ENCODE peak calls at places on chromosome 19, in seven cellular contexts. J, A, P, E, U, V and S are unnamed samples.

GRCh38 chr19:45349430-45349941 is 8.9 kb downstream of the KLC3 start:
- DNase-seq in J (no peak), A (no peak), P (no peak), E (no peak), U (no peak), V (no peak), S (no peak)

GRCh38 chr19:30320916-30321315 is 51.3 kb upstream of the ZNF536 start:
- DNase-seq in J (no peak), A (no peak), P (no peak), E (no peak), U (no peak), V (no peak), S (no peak)

GRCh38 chr19:44260343-44260681 is 626 bp downstream of the ZNF233 start:
- DNase-seq in J (no peak), A (no peak), P (no peak), E (no peak), U (no peak), V (no peak), S (no peak)

GRCh38 chr19:54162241-54162805 is 2.8 kb upstream of the LENG1 start:
- DNase-seq in J (peak), A (peak), P (no peak), E (no peak), U (peak), V (peak), S (peak)

GRCh38 chr19:45762870-45763631 is 6.0 kb downstream of the SIX5 start:
- DNase-seq in J (no peak), A (no peak), P (no peak), E (no peak), U (no peak), V (no peak), S (no peak)

GRCh38 chr19:40584007-40584406 is 7.3 kb downstream of the SHKBP1 start:
- DNase-seq in J (no peak), A (no peak), P (no peak), E (no peak), U (no peak), V (no peak), S (no peak)

GRCh38 chr19:28500982-28501633 is 711.8 kb downstream of the UQCRFS1 start:
- DNase-seq in J (no peak), A (no peak), P (no peak), E (no peak), U (no peak), V (no peak), S (no peak)

GRCh38 chr19:3536429-3537100 is 2.4 kb upstream of the TEKTIP1 start:
- DNase-seq in J (peak), A (no peak), P (no peak), E (peak), U (peak), V (no peak), S (no peak)

GRCh38 chr19:16363852-16364230 is 39.2 kb downstream of the KLF2 start:
- DNase-seq in J (no peak), A (no peak), P (no peak), E (no peak), U (peak), V (no peak), S (no peak)

GRCh38 chr19:14517840-14518505 is at the start of gene DNAJB1:
- DNase-seq in J (peak), A (peak), P (peak), E (peak), U (peak), V (peak), S (peak)

GRCh38 chr19:52034051-52034728 is 6.0 kb upstream of the ZNF614 start:
- DNase-seq in J (no peak), A (peak), P (no peak), E (no peak), U (no peak), V (no peak), S (no peak)

GRCh38 chr19:1650627-1651009 is 1.8 kb downstream of the TCF3 start:
- DNase-seq in J (no peak), A (peak), P (peak), E (no peak), U (no peak), V (no peak), S (no peak)

GRCh38 chr19:51690359-51691121 is 2.6 kb upstream of the SPACA6 start:
- DNase-seq in J (peak), A (peak), P (peak), E (no peak), U (peak), V (peak), S (peak)

GRCh38 chr19:48400018-48400742 is 6.7 kb downstream of the GRIN2D start:
- DNase-seq in J (no peak), A (no peak), P (no peak), E (no peak), U (peak), V (no peak), S (peak)

GRCh38 chr19:12656899-12657571 is 9.5 kb downstream of the MAN2B1 start:
- DNase-seq in J (no peak), A (no peak), P (no peak), E (no peak), U (no peak), V (no peak), S (no peak)

GRCh38 chr19:48914181-48914580 is 14.1 kb downstream of the NUCB1 start:
- DNase-seq in J (no peak), A (no peak), P (no peak), E (no peak), U (no peak), V (no peak), S (no peak)

GRCh38 chr19:47644743-47645499 is 36.0 kb downstream of the BICRA start:
- DNase-seq in J (no peak), A (no peak), P (no peak), E (no peak), U (peak), V (no peak), S (no peak)

GRCh38 chr19:1651548-1652394 is 644 bp downstream of the TCF3 start:
- DNase-seq in J (no peak), A (peak), P (no peak), E (no peak), U (peak), V (peak), S (peak)

GRCh38 chr19:28103916-28104315 is 1109.0 kb downstream of the UQCRFS1 start:
- DNase-seq in J (no peak), A (no peak), P (no peak), E (no peak), U (no peak), V (no peak), S (no peak)